ENCODE peak calls at places on chromosomes 3 and 15, in nine cellular contexts. Z is stromal cell of bone marrow; Q is NCI-H1694 treated with DMSO at 0.1 percent for 48 hours; L is cerebellar cortex; A is hippocampal formation; J is ELR; B is activated CD4-positive, CD25-positive, alpha-beta regulatory T cell; W is cardiac muscle cell; I is activated T-cell treated with anti-CD3 and anti-CD28 coated beads, Interleukin-2, amount 50 U/mL, for 72 hours. M is an unnamed sample.
A peak's percentile ranks its signal among the peaks of the same experiment; 100 is the strongest.

GRCh38 chr3:158794936-158795518 is 6.8 kb upstream of the MFSD1 start:
- DNase-seq in I (no peak), B (no peak), Q (peak; percentile 45), L (peak; percentile 39), J (peak; percentile 79), W (peak; percentile 63), Z (no peak), A (no peak), M (peak; percentile 2)

GRCh38 chr3:187211532-187212274 is 14.4 kb downstream of the RTP1 start:
- DNase-seq in J (peak; percentile 48), B (no peak), Z (no peak), I (no peak), W (peak; percentile 26), L (no peak), Q (no peak), A (no peak), M (no peak)

GRCh38 chr3:182921665-182922355 is 58.5 kb downstream of the DCUN1D1 start:
- DNase-seq in A (no peak), W (peak; percentile 59), J (no peak), I (no peak), L (no peak), B (no peak), Q (no peak), Z (no peak), M (no peak)

GRCh38 chr3:111073186-111073585 is 1.6 kb downstream of the NECTIN3 start:
- DNase-seq in W (peak; percentile 21), Z (no peak), I (no peak), L (no peak), B (no peak), Q (no peak), A (no peak), J (peak; percentile 70), M (no peak)

GRCh38 chr15:29708519-29708918 is 113.7 kb downstream of the TJP1 start:
- DNase-seq in J (no peak), L (no peak), W (peak; percentile 33), Z (no peak), I (no peak), B (no peak), A (no peak), Q (no peak), M (no peak)

GRCh38 chr3:184812845-184813157 is 835 bp downstream of the VPS8 start:
- DNase-seq in J (no peak), Z (no peak), L (no peak), A (no peak), Q (no peak), W (no peak), B (no peak), I (no peak), M (no peak)

GRCh38 chr3:15305366-15305844 is 27.0 kb downstream of the SH3BP5 start:
- DNase-seq in A (no peak), B (no peak), Q (no peak), W (peak; percentile 75), I (no peak), Z (no peak), J (peak; percentile 30), L (no peak), M (no peak)

GRCh38 chr3:39970982-39971381 is 161.6 kb downstream of the MYRIP start:
- DNase-seq in Q (no peak), L (no peak), J (peak; percentile 10), I (no peak), B (no peak), Z (no peak), A (no peak), W (no peak), M (no peak)

GRCh38 chr3:146803746-146804145 is 198.6 kb upstream of the PLSCR5 start:
- DNase-seq in Z (peak; percentile 78), B (no peak), J (peak; percentile 53), I (no peak), A (no peak), L (peak; percentile 95), W (peak; percentile 69), Q (peak; percentile 23), M (no peak)

GRCh38 chr3:5194801-5195509 is 7.4 kb downstream of the EDEM1 start:
- DNase-seq in Q (no peak), W (peak; percentile 80), L (no peak), A (no peak), B (no peak), J (peak; percentile 92), Z (peak; percentile 52), I (peak; percentile 55), M (no peak)

GRCh38 chr15:89654847-89655805 is at the start of gene KIF7:
- DNase-seq in Z (no peak), W (peak; percentile 74), J (peak; percentile 72), I (peak; percentile 42), L (peak; percentile 27), Q (peak; percentile 15), A (no peak), B (no peak), M (peak; percentile 30)

GRCh38 chr3:125694761-125695294 is 99.5 kb upstream of the OSBPL11 start:
- DNase-seq in B (no peak), A (no peak), J (no peak), W (no peak), Q (no peak), Z (no peak), I (no peak), L (no peak), M (no peak)

GRCh38 chr15:90903733-90904536 is 833 bp downstream of the MAN2A2 start:
- DNase-seq in Q (no peak), A (no peak), J (peak; percentile 13), B (no peak), Z (no peak), W (no peak), I (peak; percentile 27), L (peak; percentile 59), M (no peak)

GRCh38 chr3:16028604-16029003 is 145.9 kb upstream of the GALNT15 start:
- DNase-seq in B (no peak), Z (no peak), L (no peak), J (peak; percentile 60), I (no peak), Q (no peak), A (no peak), W (peak; percentile 19), M (no peak)

GRCh38 chr3:50415066-50415465 is 55.7 kb upstream of the TMEM115 start:
- DNase-seq in B (no peak), W (no peak), A (no peak), I (no peak), Q (no peak), L (no peak), J (no peak), Z (no peak), M (no peak)

GRCh38 chr15:64501396-64501716 is 41.0 kb downstream of the ZNF609 start:
- DNase-seq in Z (no peak), Q (peak; percentile 87), L (peak; percentile 51), W (no peak), I (no peak), B (no peak), J (no peak), A (peak; percentile 10), M (no peak)